ENCODE peak calls at places on chromosomes 11 and 22, in five cellular contexts. D, L, R, H and Q are unnamed samples. For H3K9me3, the result is how much of the 10 kb centered on the place peaks cover.

GRCh38 chr11:12274056-12274455 is 103.3 kb upstream of the PARVA start:
- DNase-seq in L (no peak), D (no peak), H (no peak), R (peak), Q (no peak)

GRCh38 chr22:29018293-29019189 is 43.1 kb downstream of the C22orf31 start:
- DNase-seq in H (no peak), R (no peak), D (no peak), L (no peak), Q (no peak)

GRCh38 chr22:30889268-30889995 is 79.1 kb downstream of the MORC2 start:
- DNase-seq in L (no peak), D (peak), R (peak), H (no peak), Q (no peak)

GRCh38 chr11:117879516-117880480 is 3.3 kb upstream of the FXYD6 start:
- DNase-seq in R (peak), D (no peak), L (no peak), H (no peak), Q (peak)

GRCh38 chr11:62500066-62501035 is 46.3 kb downstream of the AHNAK start:
- DNase-seq in H (no peak), L (no peak), D (no peak), R (peak), Q (no peak)

GRCh38 chr22:26445577-26446275 is 16.7 kb downstream of the ASPHD2 start:
- DNase-seq in H (no peak), D (no peak), R (no peak), L (no peak), Q (no peak)

GRCh38 chr22:36362819-36363377 is 24.9 kb downstream of the MYH9 start:
- DNase-seq in R (no peak), L (no peak), H (no peak), D (no peak), Q (no peak)

GRCh38 chr11:64340671-64341335 is 799 bp downstream of the CCDC88B start:
- DNase-seq in L (peak), R (peak), D (peak), H (peak), Q (peak)

GRCh38 chr22:45271667-45272188 is 13.0 kb upstream of the UPK3A start:
- DNase-seq in R (no peak), D (no peak), L (peak), H (no peak), Q (peak)

GRCh38 chr11:86620796-86621575 is 51.4 kb downstream of the ME3 start:
- DNase-seq in D (no peak), R (no peak), L (no peak), H (no peak), Q (no peak)

GRCh38 chr11:66950113-66950535 is 8.1 kb downstream of the PC start:
- DNase-seq in H (no peak), R (peak), L (no peak), D (no peak), Q (peak)

GRCh38 chr22:21937821-21938070 is 14.9 kb downstream of the PPM1F start:
- DNase-seq in L (no peak), R (no peak), D (no peak), H (no peak), Q (no peak)

GRCh38 chr11:3196161-3197043 is 22.2 kb downstream of the MRGPRG start:
- DNase-seq in L (no peak), D (no peak), H (no peak), R (peak), Q (peak)

GRCh38 chr11:104876838-104877500 is 21.3 kb downstream of the CASP12 start:
- DNase-seq in L (no peak), R (no peak), H (no peak), D (no peak), Q (no peak)

GRCh38 chr11:31106963-31107576 is 262.5 kb downstream of the DCDC1 start:
- DNase-seq in D (peak), H (peak), R (peak), L (peak), Q (peak)

GRCh38 chr11:68727783-68728182 is 23.5 kb downstream of the TESMIN start:
- DNase-seq in R (no peak), L (no peak), H (no peak), D (no peak), Q (no peak)

GRCh38 chr22:36369004-36369921 is 18.5 kb downstream of the MYH9 start:
- DNase-seq in R (peak), L (no peak), H (peak), D (no peak), Q (no peak)

GRCh38 chr11:113114452-113115027 is 153.3 kb downstream of the NCAM1 start:
- DNase-seq in H (no peak), R (peak), D (peak), L (peak), Q (peak)

GRCh38 chr11:9274499-9275228 is 9.5 kb upstream of the DENND5A start:
- DNase-seq in H (no peak), L (no peak), R (peak), D (no peak), Q (no peak)

GRCh38 chr11:44456544-44457270 is 108.8 kb upstream of the CD82 start:
- DNase-seq in H (no peak), L (no peak), D (no peak), R (peak), Q (no peak)

GRCh38 chr11:112310867-112311266 is 50.2 kb upstream of the PLET1 start:
- DNase-seq in H (no peak), D (no peak), R (no peak), L (no peak), Q (no peak)

GRCh38 chr11:73343076-73343833 is 32.9 kb upstream of the RELT start:
- DNase-seq in R (peak), H (no peak), L (no peak), D (no peak), Q (no peak)

GRCh38 chr11:2519517-2519878 is 74.7 kb downstream of the KCNQ1 start:
- DNase-seq in H (no peak), D (no peak), L (no peak), R (no peak), Q (no peak)

GRCh38 chr11:65225284-65226102 is 36.3 kb upstream of the POLA2 start:
- DNase-seq in R (peak), D (peak), H (peak), L (peak), Q (peak)

GRCh38 chr11:8068605-8069221 is 12.3 kb upstream of the TUB start:
- DNase-seq in L (peak), H (no peak), R (peak), D (peak), Q (peak)

GRCh38 chr22:37923927-37924326 is 17.8 kb downstream of the MICALL1 start:
- DNase-seq in R (no peak), H (no peak), D (no peak), L (no peak), Q (no peak)

GRCh38 chr11:120135838-120136237 is 2.1 kb downstream of the TRIM29 start:
- DNase-seq in D (peak), L (no peak), R (no peak), H (no peak), Q (no peak)

GRCh38 chr22:26556904-26557303 is 33.0 kb downstream of the TPST2 start:
- DNase-seq in D (no peak), H (no peak), L (no peak), R (no peak), Q (no peak)

GRCh38 chr11:126102436-126102894 is 39.8 kb upstream of the CDON start:
- DNase-seq in R (peak), L (peak), H (no peak), D (peak), Q (no peak)

GRCh38 chr11:111387318-111387863 is 8.3 kb upstream of the POU2AF1 start:
- DNase-seq in H (no peak), R (no peak), L (no peak), D (no peak), Q (no peak)

GRCh38 chr22:35638408-35638807 is 9.8 kb upstream of the APOL6 start:
- DNase-seq in R (no peak), H (no peak), L (peak), D (peak), Q (no peak)

GRCh38 chr11:117950320-117950719 is 21.1 kb upstream of the TMPRSS13 start:
- DNase-seq in H (peak), R (peak), L (peak), D (no peak), Q (no peak)

GRCh38 chr11:86219291-86220193 is 25.0 kb upstream of the EED start:
- DNase-seq in H (no peak), R (no peak), L (no peak), D (no peak), Q (no peak)

GRCh38 chr22:40261783-40262182 is 84.1 kb downstream of the TNRC6B start:
- DNase-seq in H (no peak), L (no peak), R (no peak), D (no peak), Q (no peak)

GRCh38 chr11:62400760-62401159 is 18.1 kb upstream of the SCGB1A1 start:
- DNase-seq in D (peak), H (no peak), L (peak), R (no peak), Q (peak)

GRCh38 chr11:118343981-118344521 is at the start of gene CD3G:
- DNase-seq in H (peak), D (no peak), L (no peak), R (no peak), Q (no peak)

GRCh38 chr11:34044664-34045485 is 6.7 kb upstream of the CAPRIN1 start:
- DNase-seq in H (no peak), R (peak), D (no peak), L (no peak), Q (no peak)

GRCh38 chr22:44926491-44927415 is 83.1 kb downstream of the PHF21B start:
- DNase-seq in R (no peak), D (peak), L (no peak), H (no peak), Q (no peak)

GRCh38 chr11:43997022-43997665 is 50.6 kb upstream of the ACCSL start:
- DNase-seq in L (no peak), D (no peak), H (no peak), R (no peak), Q (no peak)

DNA sequence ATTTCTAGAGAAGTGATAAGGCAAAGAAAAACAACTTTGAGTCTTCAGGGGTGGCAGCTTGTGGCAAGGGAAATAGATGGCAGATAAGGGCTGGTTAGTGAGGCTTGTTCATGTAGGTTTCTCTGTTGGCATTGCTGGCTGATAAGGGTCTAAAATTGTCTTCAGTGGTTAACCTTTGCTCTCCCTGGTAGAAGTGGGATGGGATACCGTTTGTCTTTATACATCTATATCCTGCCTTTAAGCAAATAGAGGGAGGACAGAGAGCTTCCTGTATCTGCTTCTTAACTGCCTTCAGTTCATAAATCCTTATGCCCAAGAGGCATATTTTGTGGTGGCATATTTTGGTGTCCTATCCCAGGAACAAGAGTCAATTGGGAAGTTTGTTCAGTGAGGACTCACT is 57.1 kb downstream of the TRAF6 start:
- DNase-seq in D (no peak), H (no peak), L (no peak), R (no peak), Q (no peak)
- H3K4me3 ChIP-seq in D (no peak), H (no peak), L (no peak), R (no peak), Q (no peak)

DNA sequence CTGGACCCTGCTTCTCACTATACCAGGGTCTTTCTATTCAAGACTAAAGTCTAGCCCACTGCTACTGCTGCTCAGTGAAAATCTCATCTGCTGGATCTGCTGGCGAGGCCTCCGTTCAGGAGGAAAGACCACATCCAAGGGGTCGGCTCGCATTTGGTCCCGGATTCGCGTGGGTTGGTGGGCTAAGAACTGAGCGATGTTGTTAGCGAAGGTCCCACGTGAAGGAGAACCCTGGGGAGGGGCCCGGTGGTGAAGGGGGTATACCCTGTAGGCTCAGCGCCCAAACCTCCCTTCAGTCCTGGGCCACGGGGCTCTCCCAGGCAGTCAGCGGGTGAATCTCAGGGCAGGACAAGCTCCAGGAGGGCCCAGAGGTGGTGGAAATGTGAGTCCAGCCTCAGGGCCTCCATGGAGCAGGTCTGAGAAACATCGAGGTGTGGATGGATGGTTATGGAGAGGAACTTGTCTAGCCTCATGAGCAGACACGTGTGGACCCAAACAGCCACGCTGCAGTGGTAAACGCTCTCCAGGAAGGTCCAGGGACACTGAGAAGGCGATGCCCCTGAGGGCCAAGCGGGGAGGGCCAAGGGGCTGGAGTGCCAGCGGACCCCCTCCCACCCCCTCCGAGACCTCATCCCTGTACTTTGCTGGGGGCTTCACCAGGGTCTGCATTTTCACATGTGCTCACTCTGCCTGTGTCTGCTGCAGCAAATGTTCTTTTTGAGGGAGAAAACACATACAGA is 152.3 kb downstream of the CTTN start:
- DNase-seq in H (no peak), L (no peak), D (no peak), R (no peak), Q (no peak)
- H3K9me3 ChIP-seq in H (under half), L (under half), D (under half), R (under half), Q (under half)

GRCh38 chr22:49481651-49482399 is 345.8 kb downstream of the BRD1 start:
- DNase-seq in L (no peak), D (no peak), H (no peak), R (peak), Q (no peak)
- H3K4me3 ChIP-seq in L (no peak), D (no peak), H (no peak), R (no peak), Q (no peak)

GRCh38 chr22:49155809-49156580 is 671.7 kb downstream of the BRD1 start:
- DNase-seq in H (no peak), D (no peak), R (no peak), L (no peak), Q (no peak)
- H3K9me3 ChIP-seq in H (under half), D (under half), R (under half), L (under half), Q (under half)